ENCODE peak calls at places on chromosomes 16 and 17, in five cellular contexts. U, P, A, S and K are unnamed samples.

GRCh38 chr17:78137392-78138203 is 7.0 kb downstream of the TMC8 start:
- DNase-seq in U (no peak), P (no peak), A (peak; percentile 58), S (no peak), K (peak; percentile 76)

GRCh38 chr17:51948128-51948527 is 210.4 kb downstream of the CA10 start:
- DNase-seq in U (no peak), P (no peak), A (no peak), S (no peak), K (peak; percentile 37)

GRCh38 chr17:30556374-30557332 is 79.4 kb downstream of the GOSR1 start:
- DNase-seq in U (peak; percentile 20), P (no peak), A (no peak), S (no peak), K (no peak)

GRCh38 chr17:6862822-6863221 is 31.3 kb upstream of the TEKT1 start:
- DNase-seq in U (no peak), P (no peak), A (peak; percentile 48), S (no peak), K (no peak)

GRCh38 chr17:55527520-55528118 is 16.4 kb upstream of the SMIM36 start:
- DNase-seq in U (no peak), P (peak; percentile 72), A (peak; percentile 51), S (no peak), K (peak; percentile 23)

GRCh38 chr16:14545346-14545884 is 84.6 kb downstream of the PARN start:
- DNase-seq in U (peak; percentile 38), P (peak; percentile 33), A (peak; percentile 77), S (no peak), K (no peak)

GRCh38 chr16:67718668-67719047 is 458 bp downstream of the GFOD2 start:
- DNase-seq in U (no peak), P (no peak), A (no peak), S (no peak), K (no peak)

GRCh38 chr17:76053230-76054111 is 18.8 kb downstream of the SRP68 start:
- DNase-seq in U (no peak), P (peak; percentile 44), A (no peak), S (no peak), K (no peak)

GRCh38 chr16:56547120-56547948 is 17.5 kb upstream of the MT4 start:
- DNase-seq in U (no peak), P (peak; percentile 10), A (no peak), S (no peak), K (no peak)

GRCh38 chr17:39939588-39940419 is 12.3 kb downstream of the LRRC3C start:
- DNase-seq in U (no peak), P (peak; percentile 68), A (no peak), S (no peak), K (no peak)

GRCh38 chr17:8803531-8804416 is 4.6 kb upstream of the MFSD6L start:
- DNase-seq in U (no peak), P (no peak), A (no peak), S (no peak), K (no peak)

GRCh38 chr17:6572997-6573396 is 16.6 kb upstream of the PITPNM3 start:
- DNase-seq in U (peak; percentile 22), P (no peak), A (no peak), S (no peak), K (no peak)

GRCh38 chr16:75385507-75386152 is 47.7 kb downstream of the CFDP1 start:
- DNase-seq in U (no peak), P (peak; percentile 84), A (no peak), S (no peak), K (peak; percentile 31)

GRCh38 chr16:80803341-80804060 is 897 bp downstream of the CDYL2 start:
- DNase-seq in U (peak; percentile 45), P (peak; percentile 53), A (peak; percentile 55), S (peak; percentile 11), K (peak; percentile 70)

GRCh38 chr16:47143677-47144558 is at the start of gene NETO2:
- DNase-seq in U (peak; percentile 57), P (peak; percentile 78), A (peak; percentile 61), S (peak; percentile 47), K (peak; percentile 72)

GRCh38 chr17:43528319-43528987 is 17.7 kb downstream of the ETV4 start:
- DNase-seq in U (no peak), P (no peak), A (no peak), S (peak; percentile 45), K (peak; percentile 64)

GRCh38 chr16:17529982-17530760 is 59.4 kb upstream of the XYLT1 start:
- DNase-seq in U (no peak), P (no peak), A (no peak), S (no peak), K (no peak)

GRCh38 chr17:70905796-70906195 is 736.5 kb downstream of the KCNJ2 start:
- DNase-seq in U (no peak), P (peak; percentile 13), A (no peak), S (no peak), K (no peak)

GRCh38 chr17:38355256-38355655 is 3.6 kb downstream of the SOCS7 start:
- DNase-seq in U (no peak), P (no peak), A (no peak), S (no peak), K (no peak)

DNA sequence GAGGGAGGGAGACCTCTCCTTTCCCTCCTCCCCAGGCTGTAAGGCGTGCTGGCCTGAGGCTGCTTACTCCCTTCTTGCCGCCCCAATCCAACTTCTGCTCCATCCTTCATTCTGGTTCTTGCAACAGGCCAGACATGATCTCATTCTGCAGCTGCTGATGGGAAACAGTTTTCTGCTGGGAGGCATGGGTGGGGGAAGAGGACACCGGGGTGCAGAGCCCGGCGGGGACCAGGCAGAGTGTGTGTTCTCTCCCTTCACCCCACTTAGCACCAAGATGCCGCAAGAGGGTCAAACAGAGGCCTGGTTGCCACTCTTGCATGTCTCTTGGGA is 1.4 kb downstream of the SARM1 start:
- DNase-seq in U (no peak), P (no peak), A (no peak), S (no peak), K (no peak)
- H3K4me3 ChIP-seq in U (peak overlapping the region; percentile 71), P (no peak overlapping the region), A (no peak overlapping the region), S (peak overlapping the region; percentile 73), K (no peak overlapping the region)

DNA sequence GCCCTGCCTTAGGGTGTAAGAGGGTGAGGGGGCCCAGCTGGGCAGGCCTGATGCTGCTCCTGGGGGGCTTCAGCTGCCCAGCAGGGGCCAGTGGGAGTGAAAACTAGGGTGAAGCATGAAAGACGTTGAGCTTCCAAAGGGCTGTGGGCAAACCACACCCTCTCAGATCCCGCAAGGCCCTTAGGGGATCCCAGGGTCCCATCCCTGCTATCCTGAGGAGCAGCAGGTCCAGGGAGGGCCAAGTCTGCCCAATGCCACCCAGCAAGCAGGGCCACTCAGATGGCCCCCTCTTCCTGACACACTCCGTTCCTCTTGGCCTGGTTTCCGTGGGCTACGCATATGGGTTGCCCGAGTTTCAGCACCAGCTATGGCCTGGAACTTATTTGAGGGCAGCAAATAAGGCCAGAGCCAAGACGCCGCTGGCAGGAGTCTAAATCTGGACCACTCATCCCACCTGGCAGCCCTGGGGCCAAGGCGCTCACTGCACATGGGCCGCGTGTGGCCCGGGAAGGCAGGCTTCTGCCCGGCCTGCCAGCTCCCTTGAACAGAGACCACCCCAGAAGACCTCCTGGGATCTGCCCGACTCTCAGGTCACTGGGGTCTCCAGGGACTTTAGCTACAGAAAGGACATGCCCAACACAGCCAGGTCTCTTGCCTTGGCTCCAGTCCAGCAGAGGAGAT is 4.2 kb downstream of the ATP2A3 start:
- DNase-seq in U (no peak), P (no peak), A (no peak), S (no peak), K (no peak)
- TF ChIP-seq CTCF in U (no peak), P (no peak), A (no peak), S (no peak), K (no peak)

GRCh38 chr17:61713035-61713434 is 122.0 kb upstream of the NACA2 start:
- DNase-seq in U (no peak), P (no peak), A (no peak), S (no peak), K (no peak)
- H3K36me3 ChIP-seq in U (no peaks in the 10 kb centered on the region), P (no peaks in the 10 kb centered on the region), A (no peaks in the 10 kb centered on the region), S (no peaks in the 10 kb centered on the region), K (no peaks in the 10 kb centered on the region)

GRCh38 chr17:57687642-57688041 is 57.5 kb downstream of the CCDC182 start:
- DNase-seq in U (no peak), P (no peak), A (no peak), S (no peak), K (no peak)

GRCh38 chr17:57682667-57683066 is 62.4 kb downstream of the CCDC182 start:
- DNase-seq in U (no peak), P (no peak), A (no peak), S (no peak), K (no peak)

GRCh38 chr17:57689254-57689653 is 55.8 kb downstream of the CCDC182 start:
- DNase-seq in U (no peak), P (no peak), A (no peak), S (no peak), K (no peak)

GRCh38 chr17:57685499-57686132 is 59.5 kb downstream of the CCDC182 start:
- DNase-seq in U (no peak), P (no peak), A (no peak), S (no peak), K (no peak)

DNA sequence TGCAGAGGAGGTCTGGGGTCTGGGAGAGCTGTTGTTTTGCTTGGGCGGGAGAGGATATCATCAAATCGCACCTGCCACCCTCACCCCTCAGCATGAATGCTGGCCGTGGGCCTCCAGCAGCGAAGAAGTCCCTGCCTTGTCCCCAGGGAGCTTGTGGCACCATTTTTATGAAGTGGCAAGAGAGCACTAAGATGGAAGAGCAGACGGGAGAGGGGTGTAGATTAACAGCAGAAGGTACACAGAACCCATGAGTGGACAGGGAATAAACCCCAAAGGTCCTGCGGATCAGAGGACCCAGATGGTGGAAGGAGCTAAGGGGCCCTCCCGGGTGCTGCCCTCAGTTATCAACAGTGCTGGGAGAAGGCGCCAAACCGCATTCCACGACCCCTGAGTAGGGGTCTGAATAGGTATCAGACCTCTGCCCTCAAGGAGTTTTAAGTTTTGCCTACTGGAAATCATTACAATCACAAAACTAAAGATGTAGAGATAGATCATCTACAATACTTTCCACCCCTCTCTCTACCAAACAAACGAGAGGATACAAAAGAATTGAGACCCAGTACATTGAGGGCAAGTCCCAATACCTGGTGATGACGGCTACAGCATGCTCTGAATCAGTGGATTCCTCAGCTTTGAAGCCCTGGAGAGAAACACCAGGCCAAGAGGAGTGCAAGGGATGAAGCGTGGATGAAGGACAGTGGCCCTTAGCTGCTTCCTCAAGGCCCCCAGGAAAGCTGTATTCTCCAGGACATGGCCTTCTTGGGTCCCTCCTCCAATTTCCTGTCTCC is 60.2 kb downstream of the CCDC182 start:
- DNase-seq in U (no peak), P (no peak), A (no peak), S (no peak), K (no peak)
- H3K4me3 ChIP-seq in U (no peak overlapping the region), P (no peak overlapping the region), A (no peak overlapping the region), S (no peak overlapping the region), K (no peak overlapping the region)